ENCODE peak calls at places on chromosomes 1 and 21, in nine cellular contexts. Z is fibroblast of pulmonary artery; H is AG04450; O is PC-3; C is heart right ventricle; K is activated CD8-positive, alpha-beta T cell treated with anti-CD3 and anti-CD28 coated beads for 36 hours; P is OCI-LY7; L is AG10803; D is AG09309. A is an unnamed sample.

GRCh38 chr1:204837440-204838084 is 33.1 kb upstream of the NFASC start:
- DNase-seq in Z (peak; percentile 71), H (peak; percentile 11), O (peak; percentile 79), C (peak; percentile 57), K (peak; percentile 47), P (peak; percentile 35), L (peak; percentile 52), D (peak; percentile 11), A (peak; percentile 47)

GRCh38 chr1:107486365-107486764 is 345.5 kb downstream of the NTNG1 start:
- DNase-seq in Z (no peak), H (no peak), O (no peak), C (no peak), K (no peak), P (no peak), L (no peak), D (no peak), A (no peak)

GRCh38 chr1:181777812-181778211 is 283.7 kb downstream of the ZNF648 start:
- DNase-seq in Z (no peak), H (no peak), O (no peak), C (no peak), K (no peak), P (no peak), L (no peak), D (no peak), A (no peak)

GRCh38 chr1:180934563-180934962 is 21.9 kb downstream of the KIAA1614 start:
- DNase-seq in Z (no peak), H (no peak), O (no peak), C (no peak), K (no peak), P (peak; percentile 38), L (no peak), D (no peak), A (peak; percentile 57)

GRCh38 chr1:89929467-89930063 is 65.3 kb upstream of the ZNF326 start:
- DNase-seq in Z (no peak), H (no peak), O (no peak), C (no peak), K (no peak), P (no peak), L (no peak), D (no peak), A (no peak)

GRCh38 chr1:238653693-238654321 is 732.6 kb upstream of the CHRM3 start:
- DNase-seq in Z (peak; percentile 72), H (no peak), O (peak; percentile 63), C (no peak), K (no peak), P (no peak), L (peak; percentile 53), D (no peak), A (no peak)

GRCh38 chr1:91523462-91523861 is 22.8 kb downstream of the CDC7 start:
- DNase-seq in Z (peak; percentile 22), H (no peak), O (no peak), C (no peak), K (peak; percentile 76), P (no peak), L (peak; percentile 6), D (no peak), A (no peak)

GRCh38 chr1:213523781-213524398 is 463.9 kb upstream of the PROX1 start:
- DNase-seq in Z (no peak), H (no peak), O (no peak), C (peak; percentile 43), K (no peak), P (no peak), L (no peak), D (no peak), A (no peak)

GRCh38 chr1:6033986-6034749 is 11.5 kb upstream of the KCNAB2 start:
- DNase-seq in Z (peak; percentile 24), H (no peak), O (peak; percentile 65), C (peak; percentile 37), K (peak; percentile 54), P (peak; percentile 12), L (no peak), D (no peak), A (no peak)

GRCh38 chr1:156948708-156949107 is 28.3 kb downstream of the LRRC71 start:
- DNase-seq in Z (no peak), H (no peak), O (no peak), C (no peak), K (no peak), P (no peak), L (no peak), D (no peak), A (no peak)

GRCh38 chr21:34801519-34802132 is 132.8 kb downstream of the CLIC6 start:
- DNase-seq in Z (peak; percentile 44), H (no peak), O (peak; percentile 30), C (no peak), K (peak; percentile 42), P (peak; percentile 48), L (no peak), D (no peak), A (peak; percentile 65)

GRCh38 chr1:57623039-57623790 is 199.4 kb upstream of the DAB1 start:
- DNase-seq in Z (peak; percentile 21), H (no peak), O (no peak), C (peak; percentile 64), K (peak; percentile 2), P (no peak), L (peak; percentile 31), D (no peak), A (no peak)

GRCh38 chr1:212867192-212867591 is 9.1 kb downstream of the FLVCR1 start:
- DNase-seq in Z (no peak), H (no peak), O (no peak), C (no peak), K (no peak), P (no peak), L (no peak), D (no peak), A (no peak)

GRCh38 chr1:11053758-11054137 is 6.1 kb downstream of the SRM start:
- DNase-seq in Z (peak; percentile 26), H (no peak), O (no peak), C (no peak), K (no peak), P (peak; percentile 37), L (no peak), D (no peak), A (no peak)

GRCh38 chr1:234214129-234214910 is 158.9 kb upstream of the COA6 start:
- DNase-seq in Z (no peak), H (no peak), O (peak; percentile 54), C (no peak), K (peak; percentile 36), P (no peak), L (peak; percentile 37), D (no peak), A (peak; percentile 66)

GRCh38 chr1:168991667-168992475 is 114.6 kb upstream of the ATP1B1 start:
- DNase-seq in Z (no peak), H (no peak), O (peak; percentile 30), C (no peak), K (peak; percentile 26), P (no peak), L (no peak), D (no peak), A (no peak)

GRCh38 chr1:247013391-247013790 is 5.5 kb upstream of the ZNF695 start:
- DNase-seq in Z (no peak), H (no peak), O (no peak), C (no peak), K (no peak), P (no peak), L (no peak), D (no peak), A (no peak)

GRCh38 chr1:247360116-247360898 is 28.6 kb upstream of the ZNF496 start:
- DNase-seq in Z (no peak), H (no peak), O (no peak), C (no peak), K (no peak), P (no peak), L (peak; percentile 43), D (no peak), A (no peak)

GRCh38 chr1:35769188-35769758 is 505 bp downstream of the CLSPN start:
- DNase-seq in Z (peak; percentile 83), H (peak; percentile 55), O (peak; percentile 87), C (peak; percentile 86), K (peak; percentile 91), P (peak; percentile 95), L (peak; percentile 79), D (peak; percentile 14), A (peak; percentile 95)

GRCh38 chr21:34544032-34544496 is 32.1 kb upstream of the KCNE1 start:
- DNase-seq in Z (peak; percentile 87), H (no peak), O (peak; percentile 93), C (peak; percentile 78), K (peak; percentile 60), P (peak; percentile 77), L (peak; percentile 68), D (no peak), A (no peak)

GRCh38 chr1:102772831-102773230 is 335.5 kb downstream of the COL11A1 start:
- DNase-seq in Z (no peak), H (no peak), O (peak; percentile 41), C (no peak), K (no peak), P (no peak), L (no peak), D (no peak), A (no peak)
- TF ChIP-seq CTCF in Z (no peak), H (no peak), O (no peak), C (no peak), K (no peak), P (no peak), L (no peak), D (no peak), A (no peak)

DNA sequence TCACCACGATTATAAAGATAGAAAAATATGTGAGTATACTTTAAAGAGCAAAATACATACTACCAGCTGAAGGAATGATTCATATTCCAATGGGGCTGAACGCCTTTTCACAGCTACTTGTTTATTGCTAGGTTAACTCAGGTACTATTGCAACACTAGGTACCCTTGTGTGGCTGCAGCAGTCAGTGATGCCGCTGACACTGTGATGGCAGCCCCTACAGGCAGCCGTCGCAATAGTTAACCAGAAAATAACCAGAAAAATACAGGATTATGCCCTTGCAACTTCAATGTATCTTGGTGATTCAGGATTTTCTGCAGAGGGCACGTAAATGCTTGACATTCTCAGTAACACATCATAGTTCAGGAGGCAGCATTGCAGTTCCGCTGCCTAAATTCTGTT is 1.6 kb upstream of the MARK1 start:
- DNase-seq in Z (peak; percentile 3), H (no peak), O (no peak), C (no peak), K (no peak), P (no peak), L (no peak), D (no peak), A (no peak)
- TF ChIP-seq CTCF in Z (peak; percentile 28), H (no peak), O (peak; percentile 22), C (no peak), K (no peak), P (no peak), L (no peak), D (no peak), A (no peak)

GRCh38 chr1:154329152-154329521 is 3.8 kb downstream of the ATP8B2 start:
- DNase-seq in Z (no peak), H (no peak), O (no peak), C (no peak), K (no peak), P (no peak), L (peak; percentile 15), D (no peak), A (no peak)
- TF ChIP-seq CTCF in Z (no peak), H (peak; percentile 37), O (peak; percentile 21), C (no peak), K (peak; percentile 11), P (peak; percentile 63), L (peak; percentile 35), D (peak; percentile 48), A (no peak)

DNA sequence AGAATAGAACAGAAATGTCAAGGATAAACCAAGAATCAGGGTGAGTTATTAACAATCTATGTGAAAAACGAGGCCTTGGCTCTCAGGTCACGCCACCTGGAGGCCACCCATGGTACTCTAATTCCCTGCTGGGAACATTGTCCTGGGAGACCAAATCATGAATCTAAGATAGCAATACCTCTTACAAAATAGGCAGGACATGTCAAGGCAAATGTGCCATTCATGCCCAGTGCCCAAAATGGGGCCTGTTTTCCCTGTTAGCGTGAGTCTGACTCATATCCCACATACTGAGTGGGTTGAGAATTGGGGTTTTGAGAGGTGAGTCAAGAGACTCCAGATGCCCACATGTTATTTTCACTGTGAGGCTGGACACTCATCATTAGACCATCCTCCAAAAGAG is 380.8 kb downstream of the HHIPL2 start:
- DNase-seq in Z (peak; percentile 63), H (peak; percentile 75), O (peak; percentile 85), C (peak; percentile 13), K (peak; percentile 41), P (peak; percentile 12), L (peak; percentile 95), D (peak; percentile 89), A (peak; percentile 22)
- TF ChIP-seq CTCF in Z (peak; percentile 82), H (peak; percentile 64), O (peak; percentile 96), C (peak; percentile 34), K (peak; percentile 12), P (peak; percentile 76), L (peak; percentile 73), D (peak; percentile 67), A (peak; percentile 64)